ENCODE peak calls at places on chromosomes 16 and 17, in four cellular contexts. One of them, this sample, is unnamed.

GRCh38 chr16:3606441-3606840 is 5.0 kb downstream of the SLX4 start:
- DNase-seq in H7: no peak
- DNase-seq in ELR: no peak
- DNase-seq in OCI-M1: no peak
- DNase-seq in this sample: no peak

GRCh38 chr17:81977211-81978091 is at the start of gene ASPSCR1:
- DNase-seq in H7: peak
- DNase-seq in ELR: peak
- DNase-seq in OCI-M1: peak
- DNase-seq in this sample: peak

GRCh38 chr17:82603981-82604448 is 44.2 kb downstream of the WDR45B start:
- DNase-seq in H7: no peak
- DNase-seq in ELR: no peak
- DNase-seq in OCI-M1: peak
- DNase-seq in this sample: no peak

GRCh38 chr17:79789943-79790804 is 6.7 kb downstream of the CBX8 start:
- DNase-seq in H7: peak
- DNase-seq in ELR: peak
- DNase-seq in OCI-M1: peak
- DNase-seq in this sample: peak

GRCh38 chr17:59764292-59764741 is 56.9 kb downstream of the VMP1 start:
- DNase-seq in H7: no peak
- DNase-seq in ELR: peak
- DNase-seq in OCI-M1: no peak
- DNase-seq in this sample: no peak

GRCh38 chr17:7862692-7863437 is 5.1 kb downstream of the CYB5D1 start:
- DNase-seq in H7: peak
- DNase-seq in ELR: peak
- DNase-seq in OCI-M1: peak
- DNase-seq in this sample: peak

GRCh38 chr17:3978421-3979275 is 14.4 kb upstream of the ATP2A3 start:
- DNase-seq in H7: peak
- DNase-seq in ELR: no peak
- DNase-seq in OCI-M1: no peak
- DNase-seq in this sample: peak

GRCh38 chr17:2181206-2181983 is 122.2 kb downstream of the SMG6 start:
- DNase-seq in H7: no peak
- DNase-seq in ELR: peak
- DNase-seq in OCI-M1: no peak
- DNase-seq in this sample: no peak

GRCh38 chr17:1077536-1078061 is 80.7 kb downstream of the TIMM22 start:
- DNase-seq in H7: no peak
- DNase-seq in ELR: no peak
- DNase-seq in OCI-M1: no peak
- DNase-seq in this sample: no peak

GRCh38 chr17:1999557-2000251 is 25.4 kb downstream of the RTN4RL1 start:
- DNase-seq in H7: peak
- DNase-seq in ELR: no peak
- DNase-seq in OCI-M1: no peak
- DNase-seq in this sample: no peak

GRCh38 chr16:89711601-89712475 is 8.9 kb downstream of the VPS9D1 start:
- DNase-seq in H7: peak
- DNase-seq in ELR: peak
- DNase-seq in OCI-M1: peak
- DNase-seq in this sample: peak

GRCh38 chr17:29369831-29370735 is 20.1 kb upstream of the TAOK1 start:
- DNase-seq in H7: peak
- DNase-seq in ELR: peak
- DNase-seq in OCI-M1: peak
- DNase-seq in this sample: peak

This sample was measured in MCF 10A.